ENCODE peak calls at places on chromosomes 1 and 21, in seven cellular contexts. T, H, D, W, A, M and N are unnamed samples.

GRCh38 chr1:6124746-6125365 is 55.3 kb downstream of the CHD5 start:
- DNase-seq in T (no peak), H (no peak), D (no peak), W (no peak), A (no peak), M (no peak), N (no peak)

GRCh38 chr1:89065077-89065868 is at the start of gene GBP1:
- DNase-seq in T (peak), H (no peak), D (peak), W (no peak), A (no peak), M (no peak), N (no peak)

GRCh38 chr1:36889846-36890245 is 144.5 kb downstream of the GRIK3 start:
- DNase-seq in T (no peak), H (no peak), D (no peak), W (no peak), A (no peak), M (no peak), N (peak)

GRCh38 chr1:55955237-55955636 is 624.1 kb downstream of the PLPP3 start:
- DNase-seq in T (no peak), H (no peak), D (peak), W (no peak), A (no peak), M (no peak), N (no peak)

GRCh38 chr21:45889115-45889708 is 92.4 kb upstream of the COL6A1 start:
- DNase-seq in T (no peak), H (no peak), D (no peak), W (no peak), A (no peak), M (no peak), N (no peak)

GRCh38 chr1:28104866-28105467 is 16.6 kb upstream of the EYA3 start:
- DNase-seq in T (no peak), H (peak), D (peak), W (no peak), A (peak), M (peak), N (no peak)

GRCh38 chr1:100995196-100995983 is 30.2 kb downstream of the DPH5 start:
- DNase-seq in T (no peak), H (no peak), D (no peak), W (no peak), A (no peak), M (no peak), N (no peak)

GRCh38 chr1:210272666-210273065 is 40.1 kb downstream of the SERTAD4 start:
- DNase-seq in T (no peak), H (peak), D (no peak), W (no peak), A (peak), M (no peak), N (no peak)

GRCh38 chr1:156089704-156090103 is 7.4 kb upstream of the MEX3A start:
- DNase-seq in T (no peak), H (no peak), D (no peak), W (no peak), A (no peak), M (no peak), N (no peak)

GRCh38 chr21:45139473-45139872 is 65.1 kb downstream of the ADARB1 start:
- DNase-seq in T (no peak), H (no peak), D (no peak), W (no peak), A (no peak), M (no peak), N (no peak)

GRCh38 chr1:209354111-209354839 is 229.2 kb upstream of the CAMK1G start:
- DNase-seq in T (peak), H (peak), D (peak), W (peak), A (peak), M (peak), N (peak)

GRCh38 chr1:229273507-229274232 is 2.8 kb downstream of the RAB4A start:
- DNase-seq in T (no peak), H (no peak), D (no peak), W (no peak), A (no peak), M (no peak), N (no peak)

GRCh38 chr1:146012703-146013565 is 8.6 kb downstream of the HJV start:
- DNase-seq in T (no peak), H (no peak), D (peak), W (no peak), A (peak), M (no peak), N (no peak)

GRCh38 chr1:169184812-169185211 is 78.3 kb downstream of the ATP1B1 start:
- DNase-seq in T (no peak), H (no peak), D (no peak), W (no peak), A (no peak), M (no peak), N (no peak)

GRCh38 chr1:18104546-18105100 is 3.0 kb upstream of the IGSF21 start:
- DNase-seq in T (no peak), H (peak), D (no peak), W (no peak), A (no peak), M (no peak), N (no peak)

GRCh38 chr1:70978623-70979022 is 69.0 kb downstream of the PTGER3 start:
- DNase-seq in T (no peak), H (no peak), D (no peak), W (no peak), A (no peak), M (no peak), N (no peak)

GRCh38 chr1:235888119-235888643 is 21.5 kb upstream of the LYST start:
- DNase-seq in T (no peak), H (no peak), D (no peak), W (no peak), A (no peak), M (no peak), N (no peak)

GRCh38 chr1:58063095-58063494 is 483.4 kb downstream of the OMA1 start:
- DNase-seq in T (no peak), H (no peak), D (no peak), W (no peak), A (no peak), M (no peak), N (no peak)

GRCh38 chr1:27102134-27102706 is 52.7 kb downstream of the SLC9A1 start:
- DNase-seq in T (no peak), H (no peak), D (no peak), W (no peak), A (no peak), M (no peak), N (no peak)

GRCh38 chr1:36531833-36532232 is 49.1 kb upstream of the CSF3R start:
- DNase-seq in T (no peak), H (no peak), D (no peak), W (no peak), A (no peak), M (no peak), N (no peak)

GRCh38 chr1:166145496-166145895 is 21.3 kb downstream of the FAM78B start:
- DNase-seq in T (no peak), H (no peak), D (no peak), W (no peak), A (no peak), M (no peak), N (no peak)

GRCh38 chr1:210441028-210441427 is 112.3 kb downstream of the HHAT start:
- DNase-seq in T (no peak), H (no peak), D (no peak), W (no peak), A (no peak), M (no peak), N (no peak)

GRCh38 chr1:238232036-238232744 is 341.5 kb upstream of the ZP4 start:
- DNase-seq in T (no peak), H (no peak), D (no peak), W (no peak), A (no peak), M (no peak), N (no peak)

GRCh38 chr1:7684132-7684531 is 87.0 kb upstream of the VAMP3 start:
- DNase-seq in T (no peak), H (no peak), D (no peak), W (no peak), A (no peak), M (no peak), N (no peak)

GRCh38 chr1:75258351-75258750 is 124.2 kb downstream of the LHX8 start:
- DNase-seq in T (no peak), H (no peak), D (no peak), W (no peak), A (no peak), M (no peak), N (no peak)

GRCh38 chr21:43899307-43900077 is 34.5 kb downstream of the AGPAT3 start:
- DNase-seq in T (no peak), H (no peak), D (no peak), W (no peak), A (no peak), M (no peak), N (no peak)

GRCh38 chr1:39332291-39332690 is 127.8 kb downstream of the MACF1 start:
- DNase-seq in T (no peak), H (no peak), D (peak), W (no peak), A (no peak), M (no peak), N (no peak)

GRCh38 chr1:28552482-28553228 is at the start of gene TRNAU1AP:
- DNase-seq in T (peak), H (peak), D (peak), W (peak), A (peak), M (peak), N (peak)

GRCh38 chr1:41780916-41781315 is 137.8 kb downstream of the HIVEP3 start:
- DNase-seq in T (no peak), H (no peak), D (no peak), W (no peak), A (no peak), M (no peak), N (no peak)

GRCh38 chr1:41775961-41776585 is 142.6 kb downstream of the HIVEP3 start:
- DNase-seq in T (no peak), H (no peak), D (no peak), W (no peak), A (no peak), M (no peak), N (no peak)

GRCh38 chr1:41776896-41777431 is 141.8 kb downstream of the HIVEP3 start:
- DNase-seq in T (no peak), H (no peak), D (no peak), W (no peak), A (no peak), M (peak), N (no peak)

GRCh38 chr1:41780322-41780721 is 138.4 kb downstream of the HIVEP3 start:
- DNase-seq in T (no peak), H (no peak), D (no peak), W (no peak), A (no peak), M (no peak), N (no peak)

DNA sequence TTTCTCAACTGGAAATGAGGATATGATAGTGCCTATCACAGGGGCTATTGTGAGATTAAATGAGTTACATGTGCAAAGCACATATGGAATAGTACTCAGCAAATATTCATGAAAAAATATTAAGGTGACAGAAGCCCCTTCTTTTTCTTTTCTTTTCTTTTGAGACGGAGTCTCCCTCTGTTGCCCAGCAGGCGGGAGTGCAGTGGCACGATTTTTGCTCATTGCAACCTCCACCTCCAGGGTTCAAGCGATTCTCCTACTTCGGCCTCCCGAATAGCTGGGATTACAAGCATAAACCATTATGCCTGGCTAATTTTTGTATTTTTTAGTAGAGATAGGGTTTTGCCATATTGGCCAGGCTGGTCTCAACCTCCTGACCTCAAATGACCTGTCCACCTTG is 139.4 kb downstream of the HIVEP3 start:
- DNase-seq in T (no peak), H (no peak), D (no peak), W (no peak), A (no peak), M (no peak), N (no peak)
- TF ChIP-seq CTCF in T (peak), H (no peak), D (peak), W (no peak), A (no peak), M (no peak), N (no peak)

GRCh38 chr1:43994794-43995790 is 3.7 kb downstream of the CCDC24 start:
- DNase-seq in T (no peak), H (no peak), D (no peak), W (no peak), A (peak), M (no peak), N (no peak)
- TF ChIP-seq CTCF in T (peak), H (peak), D (peak), W (no peak), A (peak), M (no peak), N (no peak)

DNA sequence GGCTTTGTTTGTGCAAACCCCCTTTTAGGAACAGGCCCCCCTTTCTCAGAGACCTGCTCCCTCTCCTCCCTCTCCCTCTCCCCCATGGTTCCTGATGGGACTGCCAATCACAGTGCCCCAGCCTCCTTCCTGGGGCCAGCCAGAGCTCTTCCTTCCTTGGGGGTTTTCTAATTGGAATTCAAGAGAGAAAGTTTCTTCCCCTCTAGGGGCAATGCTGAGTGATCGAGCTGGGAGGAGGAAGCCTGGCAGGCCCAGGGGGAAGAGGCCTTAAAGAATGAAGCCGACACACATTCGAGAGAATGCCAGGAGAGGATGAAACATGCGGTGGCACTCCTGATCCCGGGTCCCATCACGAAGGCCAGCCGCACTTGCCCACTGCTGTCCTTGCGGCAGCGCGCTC is 21.3 kb upstream of the COL16A1 start:
- DNase-seq in T (no peak), H (no peak), D (no peak), W (no peak), A (no peak), M (no peak), N (no peak)
- TF ChIP-seq CTCF in T (no peak), H (no peak), D (peak), W (no peak), A (no peak), M (no peak), N (no peak)

GRCh38 chr1:154352245-154352580 is 26.9 kb downstream of the ATP8B2 start:
- DNase-seq in T (no peak), H (no peak), D (no peak), W (no peak), A (no peak), M (no peak), N (no peak)

GRCh38 chr1:154353460-154353904 is 28.2 kb downstream of the ATP8B2 start:
- DNase-seq in T (no peak), H (no peak), D (peak), W (no peak), A (peak), M (peak), N (no peak)

GRCh38 chr1:154353966-154354365 is 28.6 kb downstream of the ATP8B2 start:
- DNase-seq in T (no peak), H (no peak), D (no peak), W (no peak), A (no peak), M (no peak), N (no peak)

GRCh38 chr1:154351363-154352068 is 26.2 kb downstream of the ATP8B2 start:
- DNase-seq in T (no peak), H (no peak), D (no peak), W (no peak), A (no peak), M (peak), N (no peak)

GRCh38 chr1:154352581-154353459 is 27.5 kb downstream of the ATP8B2 start:
- DNase-seq in T (no peak), H (peak), D (no peak), W (no peak), A (peak), M (peak), N (peak)
- TF ChIP-seq CTCF in T (no peak), H (no peak), D (peak), W (no peak), A (no peak), M (no peak), N (no peak)

GRCh38 chr1:245701631-245702030 is 546.8 kb downstream of the KIF26B start:
- DNase-seq in T (no peak), H (no peak), D (no peak), W (no peak), A (no peak), M (no peak), N (peak)

GRCh38 chr1:245698860-245699259 is 544.1 kb downstream of the KIF26B start:
- DNase-seq in T (no peak), H (no peak), D (no peak), W (no peak), A (no peak), M (no peak), N (no peak)

GRCh38 chr1:245702346-245702745 is 547.6 kb downstream of the KIF26B start:
- DNase-seq in T (no peak), H (no peak), D (no peak), W (no peak), A (no peak), M (no peak), N (no peak)

GRCh38 chr1:245698116-245698515 is 543.3 kb downstream of the KIF26B start:
- DNase-seq in T (no peak), H (no peak), D (no peak), W (no peak), A (no peak), M (no peak), N (no peak)

DNA sequence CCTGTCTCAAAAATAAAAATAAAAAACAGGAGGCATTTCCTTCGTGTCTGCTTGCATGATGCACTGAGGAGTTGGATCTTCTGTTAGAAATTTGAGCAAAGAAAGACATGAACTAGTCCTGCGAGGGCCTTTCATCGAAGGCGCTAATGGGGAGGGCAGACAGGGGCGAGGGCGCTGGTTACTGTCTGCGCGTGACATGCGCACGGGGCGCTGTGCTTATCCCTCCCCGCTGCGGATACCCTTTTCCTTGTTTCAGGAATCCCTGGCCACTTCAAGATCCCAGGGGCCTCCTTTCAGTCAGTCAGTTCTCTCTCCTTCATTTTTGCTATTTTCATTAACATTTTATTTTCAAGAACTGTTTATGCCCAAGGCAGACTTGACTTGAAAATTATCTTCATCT is 545.8 kb downstream of the KIF26B start:
- DNase-seq in T (no peak), H (no peak), D (no peak), W (no peak), A (no peak), M (no peak), N (no peak)
- TF ChIP-seq CTCF in T (no peak), H (no peak), D (no peak), W (no peak), A (no peak), M (no peak), N (no peak)

DNA sequence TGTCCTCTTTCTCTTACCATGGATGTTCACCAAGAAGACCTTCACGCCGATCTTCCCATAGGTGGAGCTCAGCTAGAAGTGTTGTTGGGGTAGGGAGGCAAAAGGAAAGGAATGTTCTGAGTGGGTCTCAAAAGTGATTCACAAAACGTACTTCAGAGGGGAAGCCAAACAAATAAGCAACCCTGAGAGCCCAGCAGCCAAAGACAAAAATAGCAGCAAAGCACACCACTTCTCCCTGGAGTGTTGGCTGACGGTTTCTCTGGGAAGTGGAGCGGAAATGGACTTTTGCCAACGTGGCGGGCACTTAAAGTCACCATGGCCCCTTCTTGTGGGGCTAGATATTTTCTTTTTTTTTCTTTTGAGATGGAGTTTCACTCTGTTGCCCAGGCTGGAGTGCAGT is 23.1 kb downstream of the SLC26A9 start:
- DNase-seq in T (no peak), H (no peak), D (peak), W (no peak), A (no peak), M (no peak), N (peak)
- TF ChIP-seq CTCF in T (no peak), H (no peak), D (no peak), W (no peak), A (no peak), M (no peak), N (no peak)